ENCODE peak calls at places on chromosomes 5 and 9, in six cellular contexts. P is fibroblast of the conjunctiva; I is heart right ventricle; K is bronchial epithelial cell; Q is RWPE2; G is stimulated activated CD8-positive, alpha-beta memory T cell treated with anti-CD3 and anti-CD28 coated beads, Interleukin-15, amount 100 ng/mL, for 48 hours. B is an unnamed sample.

GRCh38 chr9:129210125-129210524 is 32.1 kb upstream of the IER5L start:
- DNase-seq in P (no peak), I (no peak), K (no peak), Q (no peak), G (no peak), B (no peak)

GRCh38 chr5:42843675-42844292 is 32.1 kb upstream of the SELENOP start:
- DNase-seq in P (no peak), I (no peak), K (no peak), Q (no peak), G (no peak), B (peak; percentile 22)

GRCh38 chr5:180720501-180720900 is 19.4 kb downstream of the OR2Y1 start:
- DNase-seq in P (no peak), I (no peak), K (no peak), Q (no peak), G (no peak), B (no peak)

GRCh38 chr5:134784241-134784920 is 25.8 kb downstream of the DDX46 start:
- DNase-seq in P (no peak), I (no peak), K (peak; percentile 19), Q (no peak), G (no peak), B (no peak)

GRCh38 chr9:132161743-132162187 is at the start of gene NTNG2:
- DNase-seq in P (no peak), I (no peak), K (no peak), Q (no peak), G (no peak), B (no peak)

GRCh38 chr9:134536101-134536900 is 105.3 kb upstream of the COL5A1 start:
- DNase-seq in P (no peak), I (no peak), K (no peak), Q (peak; percentile 45), G (no peak), B (no peak)

GRCh38 chr5:51131266-51131665 is 252.0 kb upstream of the ISL1 start:
- DNase-seq in P (no peak), I (no peak), K (peak; percentile 61), Q (no peak), G (no peak), B (no peak)

GRCh38 chr9:132726561-132727150 is 56.4 kb downstream of the GTF3C4 start:
- DNase-seq in P (no peak), I (no peak), K (no peak), Q (no peak), G (no peak), B (no peak)

GRCh38 chr5:131524431-131524830 is 110.6 kb downstream of the RAPGEF6 start:
- DNase-seq in P (no peak), I (no peak), K (no peak), Q (no peak), G (no peak), B (no peak)

GRCh38 chr9:3239240-3239639 is 286.6 kb downstream of the RFX3 start:
- DNase-seq in P (no peak), I (no peak), K (no peak), Q (no peak), G (no peak), B (no peak)

GRCh38 chr5:10034008-10034407 is 215.7 kb downstream of the ATPSCKMT start:
- DNase-seq in P (no peak), I (peak; percentile 60), K (peak; percentile 28), Q (no peak), G (no peak), B (no peak)

GRCh38 chr5:76175051-76175666 is 92.0 kb downstream of the SV2C start:
- DNase-seq in P (peak; percentile 16), I (no peak), K (peak; percentile 54), Q (no peak), G (peak; percentile 29), B (peak; percentile 80)

GRCh38 chr9:85667374-85667773 is 74.4 kb downstream of the AGTPBP1 start:
- DNase-seq in P (no peak), I (no peak), K (no peak), Q (no peak), G (no peak), B (no peak)

GRCh38 chr9:5978523-5978922 is 36.9 kb downstream of the RANBP6 start:
- DNase-seq in P (no peak), I (no peak), K (no peak), Q (no peak), G (no peak), B (no peak)

GRCh38 chr9:132006657-132007370 is 72.9 kb downstream of the MED27 start:
- DNase-seq in P (peak; percentile 68), I (no peak), K (peak; percentile 82), Q (no peak), G (peak; percentile 8), B (no peak)

GRCh38 chr9:18268381-18268780 is 205.6 kb upstream of the ADAMTSL1 start:
- DNase-seq in P (no peak), I (no peak), K (peak; percentile 35), Q (no peak), G (no peak), B (no peak)